ENCODE peak calls at places on chromosome 15, in seven cellular contexts. M, X, C, N, U, O and W are unnamed samples.

GRCh38 chr15:77631790-77632551 is 741 bp downstream of the LINGO1 start:
- DNase-seq in X (peak; percentile 34), M (no peak), U (no peak), N (no peak), O (no peak), C (no peak), W (no peak)

GRCh38 chr15:37764733-37765191 is 169.7 kb upstream of the TMCO5A start:
- DNase-seq in C (no peak), N (no peak), M (peak; percentile 18), X (peak; percentile 18), U (no peak), O (no peak), W (peak; percentile 43)

GRCh38 chr15:67383903-67384302 is 129.3 kb downstream of the IQCH start:
- DNase-seq in O (no peak), C (no peak), U (no peak), X (no peak), N (no peak), M (no peak), W (no peak)

GRCh38 chr15:77515613-77516012 is 94.9 kb downstream of the HMG20A start:
- DNase-seq in X (no peak), M (no peak), C (no peak), U (no peak), N (no peak), O (no peak), W (no peak)

GRCh38 chr15:70480196-70480856 is 283.0 kb downstream of the UACA start:
- DNase-seq in O (no peak), M (no peak), N (no peak), C (no peak), U (no peak), X (no peak), W (no peak)

GRCh38 chr15:44719293-44719999 is 8.1 kb downstream of the B2M start:
- DNase-seq in M (no peak), N (no peak), C (no peak), U (no peak), X (no peak), O (peak; percentile 90), W (no peak)

GRCh38 chr15:98823012-98823458 is 174.7 kb downstream of the IGF1R start:
- DNase-seq in M (no peak), X (no peak), O (no peak), C (no peak), N (no peak), U (no peak), W (peak; percentile 44)

GRCh38 chr15:92896543-92896942 is 3.6 kb upstream of the CHD2 start:
- DNase-seq in M (no peak), N (no peak), U (no peak), X (no peak), O (no peak), C (no peak), W (no peak)

GRCh38 chr15:68312701-68313204 is 35.2 kb downstream of the FEM1B start:
- DNase-seq in O (no peak), C (peak; percentile 71), M (peak; percentile 11), U (no peak), X (no peak), N (peak; percentile 6), W (peak; percentile 77)

GRCh38 chr15:76058714-76059319 is 968 bp upstream of the TMEM266 start:
- DNase-seq in N (no peak), C (no peak), M (peak; percentile 25), O (peak; percentile 13), U (no peak), X (peak; percentile 50), W (peak; percentile 13)

GRCh38 chr15:61080209-61081027 is 148.7 kb downstream of the RORA start:
- DNase-seq in O (no peak), M (no peak), X (no peak), N (no peak), C (no peak), U (no peak), W (no peak)

GRCh38 chr15:78979456-78980320 is 34.8 kb upstream of the CTSH start:
- DNase-seq in X (peak; percentile 93), N (peak; percentile 75), M (peak; percentile 83), U (no peak), C (no peak), O (peak; percentile 59), W (peak; percentile 80)

DNA sequence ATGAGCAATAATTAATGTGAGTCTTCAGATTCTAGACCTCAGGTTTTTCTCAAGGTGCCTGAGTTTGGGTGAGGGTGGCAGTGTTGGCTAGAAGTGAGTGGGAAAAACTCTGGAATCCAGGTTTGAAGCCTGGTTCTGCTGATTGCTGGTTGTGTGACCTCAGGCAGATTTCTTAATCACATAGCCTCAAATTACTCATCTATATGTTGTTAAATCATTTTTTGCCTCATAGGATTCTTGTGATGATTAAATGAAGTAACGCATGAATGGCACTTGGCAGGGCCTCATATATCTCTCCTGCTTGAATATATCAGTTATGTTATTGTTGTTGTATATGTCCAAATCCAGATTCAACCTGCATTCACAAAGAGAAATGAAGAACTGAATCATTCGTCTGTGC is 60.5 kb downstream of the NR2F2 start:
- DNase-seq in U (no peak), N (no peak), O (no peak), C (no peak), X (no peak), M (no peak), W (no peak)
- H3K4me3 ChIP-seq in U (no peak overlapping the region), N (no peak overlapping the region), O (no peak overlapping the region), C (no peak overlapping the region), X (no peak overlapping the region), M (no peak overlapping the region), W (no peak overlapping the region)

DNA sequence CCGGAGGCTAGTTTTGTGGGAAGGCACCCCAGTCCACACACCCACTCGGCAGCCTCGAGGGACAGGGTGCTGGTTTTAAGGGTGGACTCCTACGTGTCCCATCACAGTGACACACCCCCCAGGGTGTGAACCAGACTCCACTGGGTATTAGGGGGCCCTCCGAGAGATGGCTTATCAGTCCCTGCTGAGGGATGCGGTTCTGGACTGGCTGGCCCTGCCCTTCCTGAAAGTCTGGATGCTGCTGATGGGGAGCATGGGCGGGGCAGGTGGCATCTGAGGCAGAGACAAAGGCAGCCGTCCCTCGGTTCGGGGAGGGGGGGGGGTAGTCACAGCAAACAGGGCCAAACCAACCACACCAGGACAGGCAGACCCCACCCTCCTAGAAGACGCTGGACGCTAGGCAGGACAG is 939 bp upstream of the ULK3 start:
- DNase-seq in X (no peak), O (no peak), N (no peak), U (no peak), M (peak; percentile 38), C (no peak), W (no peak)
- H3K4me3 ChIP-seq in X (no peak overlapping the region), O (no peak overlapping the region), N (no peak overlapping the region), U (no peak overlapping the region), M (peak overlapping the region; percentile 80), C (peak overlapping the region; percentile 100), W (no peak overlapping the region)

GRCh38 chr15:75028991-75029377 is 5.6 kb downstream of the PPCDC start:
- DNase-seq in X (no peak), U (no peak), N (no peak), C (no peak), M (no peak), O (no peak), W (no peak)

GRCh38 chr15:75027551-75027950 is 4.2 kb downstream of the PPCDC start:
- DNase-seq in M (no peak), X (no peak), U (no peak), N (no peak), O (no peak), C (no peak), W (no peak)

GRCh38 chr15:75030023-75030413 is 6.6 kb downstream of the PPCDC start:
- DNase-seq in C (peak; percentile 91), X (no peak), M (peak; percentile 54), O (no peak), N (no peak), U (peak; percentile 35), W (peak; percentile 5)

GRCh38 chr15:75030424-75030823 is 7.0 kb downstream of the PPCDC start:
- DNase-seq in U (no peak), O (no peak), M (peak; percentile 36), X (no peak), C (no peak), N (no peak), W (no peak)

GRCh38 chr15:75029378-75030022 is 6.1 kb downstream of the PPCDC start:
- DNase-seq in M (peak; percentile 95), X (peak; percentile 94), U (peak; percentile 93), N (peak; percentile 89), O (peak; percentile 57), C (peak; percentile 97), W (peak; percentile 66)
- H3K4me3 ChIP-seq in M (no peak overlapping the region), X (no peak overlapping the region), U (no peak overlapping the region), N (no peak overlapping the region), O (no peak overlapping the region), C (peak overlapping the region; percentile 64), W (no peak overlapping the region)

DNA sequence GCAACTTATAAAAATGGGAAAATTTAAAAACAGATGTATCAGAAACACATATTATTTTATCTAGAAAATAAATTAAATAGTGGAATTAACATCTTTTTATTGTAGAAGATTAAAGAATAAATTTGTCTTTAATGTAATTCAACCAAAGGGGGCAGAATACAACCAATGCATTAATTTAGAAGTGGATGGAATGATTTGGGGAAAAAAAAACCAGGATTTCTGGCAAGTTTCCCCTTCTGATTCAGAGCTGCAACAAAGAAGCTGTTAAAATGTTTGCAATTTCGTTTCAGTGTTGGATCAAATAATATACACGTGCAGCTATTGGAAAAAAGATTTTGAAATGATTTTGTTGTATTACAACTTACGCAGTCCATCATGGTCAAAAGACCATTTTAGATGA is 71.6 kb upstream of the ZNF280D start:
- DNase-seq in O (no peak), C (no peak), U (no peak), M (no peak), X (no peak), N (no peak), W (no peak)
- H3K4me3 ChIP-seq in O (no peak overlapping the region), C (no peak overlapping the region), U (no peak overlapping the region), M (no peak overlapping the region), X (no peak overlapping the region), N (no peak overlapping the region), W (no peak overlapping the region)

DNA sequence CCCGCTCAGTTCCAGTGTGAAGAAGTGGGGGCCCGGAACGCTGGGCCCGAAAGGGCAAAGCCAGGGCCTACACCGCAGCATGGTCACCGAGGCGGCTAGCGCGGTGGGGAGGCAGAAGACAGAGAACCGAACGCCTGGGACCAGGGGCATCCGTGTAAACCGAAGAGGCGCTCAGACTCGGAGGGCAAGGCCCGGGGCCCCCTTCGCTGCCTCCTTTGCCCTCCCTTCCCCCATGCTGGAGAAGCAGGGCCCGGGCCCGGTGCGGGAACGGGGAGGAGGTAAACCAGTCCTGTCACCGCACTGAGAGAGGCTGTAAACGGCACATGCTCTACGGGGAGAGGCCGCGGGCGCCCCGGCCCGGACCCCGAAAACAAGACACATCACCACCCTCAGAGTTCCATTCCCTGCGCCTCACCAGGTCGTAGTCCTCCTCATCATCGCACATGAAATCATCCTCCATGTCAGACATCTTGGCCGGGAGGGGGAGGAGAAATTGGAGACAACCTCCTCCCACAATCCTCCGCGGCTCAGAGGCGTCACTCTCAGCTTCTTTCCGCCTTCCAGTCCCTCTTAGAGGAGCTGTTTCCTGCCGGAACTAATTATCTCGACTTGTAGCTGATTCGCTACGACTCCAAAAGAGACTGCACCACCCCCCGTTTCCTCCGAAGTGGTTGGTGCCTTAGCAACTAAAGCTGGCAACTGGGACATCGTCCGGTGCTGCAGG is at the start of gene COPS2:
- DNase-seq in C (peak; percentile 95), U (peak; percentile 97), M (peak; percentile 96), O (peak; percentile 98), N (peak; percentile 90), X (peak; percentile 71), W (peak; percentile 98)
- H3K4me3 ChIP-seq in C (peak within 1 kb of the TSS; percentile 91), U (peak within 1 kb of the TSS; percentile 90), M (peak within 1 kb of the TSS; percentile 79), O (peak within 1 kb of the TSS; percentile 84), N (peak within 1 kb of the TSS; percentile 93), X (peak within 1 kb of the TSS; percentile 99), W (peak within 1 kb of the TSS; percentile 83)

GRCh38 chr15:90213123-90213817 is 12.1 kb downstream of the SEMA4B start:
- DNase-seq in N (no peak), M (no peak), O (no peak), X (no peak), U (no peak), C (no peak), W (peak; percentile 23)
- H3K4me3 ChIP-seq in N (no peak overlapping the region), M (no peak overlapping the region), O (no peak overlapping the region), X (no peak overlapping the region), U (no peak overlapping the region), C (no peak overlapping the region), W (no peak overlapping the region)

GRCh38 chr15:34435658-34436057 is 1.9 kb downstream of the GOLGA8A start:
- DNase-seq in X (no peak), N (no peak), M (no peak), O (no peak), C (no peak), U (no peak), W (no peak)
- H3K4me3 ChIP-seq in X (no peak overlapping the region), N (no peak overlapping the region), M (no peak overlapping the region), O (peak overlapping the region; percentile 80), C (no peak overlapping the region), U (no peak overlapping the region), W (no peak overlapping the region)